ENCODE peak calls at places on chromosome 1, in six cellular contexts. F is body of pancreas, J is cardiac fibroblast, W is stomach, R is GM13976, X is glutamatergic neuron. K is an unnamed sample.

GRCh38 chr1:14500041-14500440 is 98.4 kb upstream of the KAZN start:
- DNase-seq in X (no peak), W (no peak), R (no peak), J (no peak), F (no peak), K (no peak)

GRCh38 chr1:229885568-229886495 is 181.2 kb upstream of the GALNT2 start:
- DNase-seq in W (no peak), X (no peak), F (no peak), J (no peak), R (peak; percentile 6), K (no peak)

GRCh38 chr1:76298399-76298798 is 223.9 kb downstream of the ST6GALNAC3 start:
- DNase-seq in F (no peak), J (no peak), W (no peak), X (no peak), R (no peak), K (no peak)

GRCh38 chr1:181712636-181713238 is 229.4 kb downstream of the CACNA1E start:
- DNase-seq in W (no peak), R (no peak), J (no peak), F (no peak), X (no peak), K (no peak)

GRCh38 chr1:234731371-234732085 is 121.5 kb upstream of the IRF2BP2 start:
- DNase-seq in F (no peak), W (no peak), X (no peak), R (peak; percentile 82), J (peak; percentile 93), K (peak; percentile 91)

GRCh38 chr1:178283409-178283808 is 189.5 kb downstream of the RASAL2 start:
- DNase-seq in W (no peak), J (peak; percentile 87), X (no peak), R (no peak), F (peak; percentile 26), K (no peak)

GRCh38 chr1:183090386-183091006 is 67.3 kb downstream of the LAMC1 start:
- DNase-seq in X (no peak), J (peak; percentile 63), F (peak; percentile 43), W (no peak), R (no peak), K (no peak)

GRCh38 chr1:116852367-116852766 is 57.3 kb upstream of the PTGFRN start:
- DNase-seq in J (no peak), X (no peak), R (no peak), F (no peak), W (no peak), K (no peak)

GRCh38 chr1:55584521-55585401 is 369.6 kb upstream of the USP24 start:
- DNase-seq in R (no peak), X (no peak), W (no peak), J (peak; percentile 35), F (no peak), K (no peak)

GRCh38 chr1:233863901-233864545 is 40.5 kb upstream of the SLC35F3 start:
- DNase-seq in F (no peak), J (no peak), X (no peak), R (no peak), W (no peak), K (no peak)

GRCh38 chr1:245585252-245585959 is 430.6 kb downstream of the KIF26B start:
- DNase-seq in W (no peak), X (no peak), R (no peak), J (peak; percentile 75), F (no peak), K (peak; percentile 67)

GRCh38 chr1:210328746-210329488 is at the start of gene HHAT:
- DNase-seq in F (peak; percentile 84), W (peak; percentile 79), J (peak; percentile 79), R (peak; percentile 85), X (peak; percentile 63), K (peak; percentile 66)

GRCh38 chr1:29719253-29719652 is 482.9 kb downstream of the PTPRU start:
- DNase-seq in R (no peak), J (peak; percentile 79), W (no peak), X (no peak), F (no peak), K (no peak)

GRCh38 chr1:8197493-8198282 is 120.2 kb upstream of the SLC45A1 start:
- DNase-seq in R (no peak), X (no peak), F (peak; percentile 53), J (peak; percentile 91), W (peak; percentile 58), K (peak; percentile 83)

GRCh38 chr1:83511327-83511726 is 487.6 kb downstream of the TTLL7 start:
- DNase-seq in F (no peak), W (no peak), J (no peak), R (no peak), X (no peak), K (no peak)

GRCh38 chr1:9731051-9731537 is 79.6 kb downstream of the PIK3CD start:
- DNase-seq in W (no peak), R (peak; percentile 36), X (no peak), F (no peak), J (no peak), K (no peak)

GRCh38 chr1:203713125-203713524 is 51.9 kb upstream of the LAX1 start:
- DNase-seq in W (no peak), X (no peak), J (no peak), F (no peak), R (no peak), K (no peak)

GRCh38 chr1:227845519-227845918 is 30.0 kb downstream of the PRSS38 start:
- DNase-seq in R (no peak), X (no peak), J (no peak), W (no peak), F (no peak), K (no peak)

GRCh38 chr1:187517508-187517907 is 688.8 kb downstream of the PLA2G4A start:
- DNase-seq in J (no peak), R (no peak), W (no peak), X (no peak), F (peak; percentile 3), K (no peak)

GRCh38 chr1:57361516-57361915 is 62.3 kb downstream of the DAB1 start:
- DNase-seq in W (no peak), F (no peak), R (no peak), X (no peak), J (no peak), K (no peak)

GRCh38 chr1:3731543-3731942 is 20.7 kb upstream of the CCDC27 start:
- DNase-seq in R (no peak), J (no peak), F (no peak), W (no peak), X (peak; percentile 64), K (no peak)

GRCh38 chr1:31027693-31028526 is 37.6 kb downstream of the PUM1 start:
- DNase-seq in R (peak; percentile 60), W (no peak), X (no peak), F (no peak), J (no peak), K (no peak)

GRCh38 chr1:9080704-9081291 is 11.4 kb upstream of the SLC2A5 start:
- DNase-seq in W (no peak), X (no peak), J (no peak), R (no peak), F (no peak), K (no peak)

GRCh38 chr1:58909162-58909560 is 125.3 kb upstream of the JUN start:
- DNase-seq in R (no peak), J (peak; percentile 87), W (no peak), X (no peak), F (no peak), K (peak; percentile 76)

GRCh38 chr1:112395261-112395831 is 668 bp upstream of the CTTNBP2NL start:
- DNase-seq in X (no peak), J (peak; percentile 30), W (no peak), R (no peak), F (no peak), K (no peak)

GRCh38 chr1:230917284-230918135 is 49.2 kb upstream of the C1orf198 start:
- DNase-seq in R (peak; percentile 60), F (peak; percentile 92), W (peak; percentile 92), X (peak; percentile 77), J (peak; percentile 82), K (peak; percentile 46)

GRCh38 chr1:216532399-216532798 is 109.2 kb upstream of the USH2A start:
- DNase-seq in W (no peak), R (no peak), F (no peak), J (no peak), X (no peak), K (no peak)

GRCh38 chr1:171999756-172000155 is 158.5 kb downstream of the DNM3 start:
- DNase-seq in J (peak; percentile 43), F (no peak), R (no peak), X (no peak), W (no peak), K (peak; percentile 47)

GRCh38 chr1:227869851-227870305 is 54.4 kb downstream of the PRSS38 start:
- DNase-seq in F (no peak), J (no peak), R (no peak), W (peak; percentile 21), X (no peak), K (no peak)

GRCh38 chr1:5992034-5992813 is at the start of gene NPHP4:
- DNase-seq in R (peak; percentile 100), X (peak; percentile 99), F (peak; percentile 100), J (peak; percentile 100), W (peak; percentile 100), K (peak; percentile 100)
- TF ChIP-seq CTCF in R (no peak), X (no peak), F (no peak), J (no peak), W (no peak), K (no peak)

GRCh38 chr1:17629460-17629859 is 90.0 kb downstream of the ARHGEF10L start:
- DNase-seq in W (no peak), F (no peak), J (no peak), R (no peak), X (no peak), K (no peak)
- TF ChIP-seq CTCF in W (peak; percentile 8), F (peak; percentile 18), J (no peak), R (no peak), X (peak; percentile 32), K (peak; percentile 70)

DNA sequence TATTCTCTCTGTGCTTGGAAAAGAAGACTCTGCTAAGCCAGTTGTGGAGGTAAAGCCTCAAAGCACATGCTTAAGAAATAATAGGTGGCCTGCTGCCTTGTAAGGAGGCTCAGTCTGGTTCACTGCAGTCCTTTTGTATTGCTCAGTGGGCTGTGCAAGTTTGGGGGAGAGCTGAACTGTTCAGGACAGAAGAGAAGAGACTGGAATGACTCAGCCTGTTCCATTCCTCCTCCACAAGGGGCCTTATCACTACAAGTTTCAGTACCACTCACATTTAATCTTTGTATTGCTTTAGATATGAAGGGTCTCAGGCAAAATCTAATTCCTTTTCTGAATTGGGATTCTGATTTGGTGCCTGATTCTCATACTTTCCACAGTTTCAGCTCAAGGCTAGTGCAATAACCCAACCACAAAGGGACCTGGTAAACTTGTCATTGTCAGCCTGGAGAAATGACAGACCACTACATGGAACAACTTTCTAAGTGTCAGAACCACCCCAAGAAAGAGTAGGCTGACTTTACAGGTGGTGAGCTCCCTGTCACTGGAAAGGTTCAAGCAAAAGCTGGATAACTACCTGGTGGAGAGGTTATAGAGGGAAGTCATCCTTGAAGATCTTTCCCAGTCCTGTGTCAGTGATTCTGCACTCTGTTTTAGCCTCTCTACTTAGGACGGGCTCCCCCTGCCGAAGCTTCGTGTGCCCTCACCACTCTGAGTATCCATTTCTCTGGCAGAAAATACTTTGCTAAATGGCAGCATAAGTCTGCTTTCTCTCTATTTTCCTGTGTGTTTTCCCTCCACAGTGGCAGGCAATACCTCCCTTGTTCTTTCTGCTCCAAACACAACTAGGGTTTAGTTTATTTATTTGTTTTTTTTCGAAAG is 162.9 kb upstream of the GJB5 start:
- DNase-seq in F (no peak), J (no peak), R (no peak), W (no peak), X (no peak), K (no peak)
- TF ChIP-seq CTCF in F (no peak), J (no peak), R (no peak), W (no peak), X (no peak), K (peak; percentile 32)

DNA sequence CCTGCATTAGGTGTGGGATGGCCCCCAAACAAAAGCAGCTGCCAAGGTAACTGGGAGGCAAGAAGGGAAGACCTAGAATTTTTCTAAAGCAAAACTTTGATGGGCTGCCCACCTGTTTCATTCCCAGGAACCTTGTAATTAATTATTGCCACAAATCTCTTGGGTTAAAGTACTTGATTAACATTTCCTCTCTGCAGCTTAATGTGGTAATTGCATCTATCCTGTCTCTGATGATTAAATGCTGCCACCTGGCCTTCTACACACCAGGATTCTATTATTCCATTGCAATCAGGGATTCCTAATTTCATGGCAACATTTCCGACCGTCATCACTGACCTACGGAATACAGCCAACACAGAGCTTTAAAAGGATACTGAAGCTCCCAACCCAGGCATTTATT is 68.3 kb upstream of the RC3H1 start:
- DNase-seq in J (no peak), X (no peak), W (no peak), R (no peak), F (no peak), K (no peak)
- TF ChIP-seq CTCF in J (no peak), X (no peak), W (no peak), R (no peak), F (no peak), K (no peak)